ENCODE peak calls at places on chromosome 12, in five cellular contexts. One of them, this sample, is unnamed.

GRCh38 chr12:13116971-13117370 is 13.5 kb upstream of the GSG1 start:
- DNase-seq in fibroblast of pulmonary artery: no peak
- DNase-seq in lower lobe of right lung: no peak
- DNase-seq in esophagus squamous epithelium: no peak
- DNase-seq in AG04449: no peak
- DNase-seq in this sample: no peak

GRCh38 chr12:108642269-108642870 is 8.7 kb upstream of the SELPLG start:
- DNase-seq in fibroblast of pulmonary artery: no peak
- DNase-seq in lower lobe of right lung: no peak
- DNase-seq in esophagus squamous epithelium: no peak
- DNase-seq in AG04449: no peak
- DNase-seq in this sample: no peak

GRCh38 chr12:9798008-9798619 is 29.2 kb upstream of the KLRF1 start:
- DNase-seq in fibroblast of pulmonary artery: peak; percentile 77
- DNase-seq in lower lobe of right lung: no peak
- DNase-seq in esophagus squamous epithelium: peak; percentile 5
- DNase-seq in AG04449: no peak
- DNase-seq in this sample: peak; percentile 91

GRCh38 chr12:111193511-111193910 is 175.4 kb downstream of the PHETA1 start:
- DNase-seq in fibroblast of pulmonary artery: no peak
- DNase-seq in lower lobe of right lung: no peak
- DNase-seq in esophagus squamous epithelium: no peak
- DNase-seq in AG04449: no peak
- DNase-seq in this sample: no peak

GRCh38 chr12:50181691-50182090 is 14.5 kb upstream of the CERS5 start:
- DNase-seq in fibroblast of pulmonary artery: no peak
- DNase-seq in lower lobe of right lung: no peak
- DNase-seq in esophagus squamous epithelium: no peak
- DNase-seq in AG04449: no peak
- DNase-seq in this sample: no peak

GRCh38 chr12:6037459-6037858 is 87.0 kb downstream of the VWF start:
- DNase-seq in fibroblast of pulmonary artery: no peak
- DNase-seq in lower lobe of right lung: no peak
- DNase-seq in esophagus squamous epithelium: no peak
- DNase-seq in AG04449: no peak
- DNase-seq in this sample: no peak

GRCh38 chr12:96436366-96437295 is 36.4 kb upstream of the CDK17 start:
- DNase-seq in fibroblast of pulmonary artery: no peak
- DNase-seq in lower lobe of right lung: no peak
- DNase-seq in esophagus squamous epithelium: no peak
- DNase-seq in AG04449: no peak
- DNase-seq in this sample: no peak

GRCh38 chr12:131217024-131217586 is 263.4 kb downstream of the ADGRD1 start:
- DNase-seq in fibroblast of pulmonary artery: no peak
- DNase-seq in lower lobe of right lung: no peak
- DNase-seq in esophagus squamous epithelium: no peak
- DNase-seq in AG04449: no peak
- DNase-seq in this sample: no peak

GRCh38 chr12:132557291-132557968 is 53.0 kb downstream of the LRCOL1 start:
- DNase-seq in fibroblast of pulmonary artery: no peak
- DNase-seq in lower lobe of right lung: no peak
- DNase-seq in esophagus squamous epithelium: no peak
- DNase-seq in AG04449: no peak
- DNase-seq in this sample: no peak

GRCh38 chr12:55396326-55396725 is 4.0 kb upstream of the OR6C65 start:
- DNase-seq in fibroblast of pulmonary artery: no peak
- DNase-seq in lower lobe of right lung: no peak
- DNase-seq in esophagus squamous epithelium: no peak
- DNase-seq in AG04449: no peak
- DNase-seq in this sample: no peak

GRCh38 chr12:132084681-132085635 is 59.2 kb downstream of the DDX51 start:
- DNase-seq in fibroblast of pulmonary artery: peak; percentile 52
- DNase-seq in lower lobe of right lung: peak; percentile 85
- DNase-seq in esophagus squamous epithelium: no peak
- DNase-seq in AG04449: no peak
- DNase-seq in this sample: no peak

GRCh38 chr12:121466800-121467637 is 67.1 kb downstream of the RNF34 start:
- DNase-seq in fibroblast of pulmonary artery: peak; percentile 86
- DNase-seq in lower lobe of right lung: peak; percentile 94
- DNase-seq in esophagus squamous epithelium: peak; percentile 53
- DNase-seq in AG04449: no peak
- DNase-seq in this sample: peak; percentile 84

GRCh38 chr12:40622246-40622838 is 69.9 kb upstream of the CNTN1 start:
- DNase-seq in fibroblast of pulmonary artery: peak; percentile 56
- DNase-seq in lower lobe of right lung: peak; percentile 48
- DNase-seq in esophagus squamous epithelium: no peak
- DNase-seq in AG04449: no peak
- DNase-seq in this sample: peak; percentile 55

GRCh38 chr12:26830783-26831601 is 2.0 kb downstream of the ITPR2 start:
- DNase-seq in fibroblast of pulmonary artery: no peak
- DNase-seq in lower lobe of right lung: no peak
- DNase-seq in esophagus squamous epithelium: no peak
- DNase-seq in AG04449: no peak
- DNase-seq in this sample: no peak

GRCh38 chr12:131537267-131537920 is 173.5 kb upstream of the SFSWAP start:
- DNase-seq in fibroblast of pulmonary artery: no peak
- DNase-seq in lower lobe of right lung: no peak
- DNase-seq in esophagus squamous epithelium: no peak
- DNase-seq in AG04449: no peak
- DNase-seq in this sample: no peak

GRCh38 chr12:62205348-62205747 is 54.9 kb upstream of the USP15 start:
- DNase-seq in fibroblast of pulmonary artery: no peak
- DNase-seq in lower lobe of right lung: no peak
- DNase-seq in esophagus squamous epithelium: no peak
- DNase-seq in AG04449: no peak
- DNase-seq in this sample: no peak

GRCh38 chr12:43637116-43637515 is 85.1 kb upstream of the ADAMTS20 start:
- DNase-seq in fibroblast of pulmonary artery: no peak
- DNase-seq in lower lobe of right lung: no peak
- DNase-seq in esophagus squamous epithelium: no peak
- DNase-seq in AG04449: no peak
- DNase-seq in this sample: no peak

GRCh38 chr12:75814856-75815754 is 216.5 kb downstream of the PHLDA1 start:
- DNase-seq in fibroblast of pulmonary artery: peak; percentile 98
- DNase-seq in lower lobe of right lung: no peak
- DNase-seq in esophagus squamous epithelium: no peak
- DNase-seq in AG04449: peak; percentile 84
- DNase-seq in this sample: no peak
- H3K4me3 ChIP-seq in fibroblast of pulmonary artery: no peak overlapping the region
- H3K4me3 ChIP-seq in lower lobe of right lung: no peak overlapping the region
- H3K4me3 ChIP-seq in esophagus squamous epithelium: no peak overlapping the region
- H3K4me3 ChIP-seq in AG04449: no peak overlapping the region
- H3K4me3 ChIP-seq in this sample: no peak overlapping the region

DNA sequence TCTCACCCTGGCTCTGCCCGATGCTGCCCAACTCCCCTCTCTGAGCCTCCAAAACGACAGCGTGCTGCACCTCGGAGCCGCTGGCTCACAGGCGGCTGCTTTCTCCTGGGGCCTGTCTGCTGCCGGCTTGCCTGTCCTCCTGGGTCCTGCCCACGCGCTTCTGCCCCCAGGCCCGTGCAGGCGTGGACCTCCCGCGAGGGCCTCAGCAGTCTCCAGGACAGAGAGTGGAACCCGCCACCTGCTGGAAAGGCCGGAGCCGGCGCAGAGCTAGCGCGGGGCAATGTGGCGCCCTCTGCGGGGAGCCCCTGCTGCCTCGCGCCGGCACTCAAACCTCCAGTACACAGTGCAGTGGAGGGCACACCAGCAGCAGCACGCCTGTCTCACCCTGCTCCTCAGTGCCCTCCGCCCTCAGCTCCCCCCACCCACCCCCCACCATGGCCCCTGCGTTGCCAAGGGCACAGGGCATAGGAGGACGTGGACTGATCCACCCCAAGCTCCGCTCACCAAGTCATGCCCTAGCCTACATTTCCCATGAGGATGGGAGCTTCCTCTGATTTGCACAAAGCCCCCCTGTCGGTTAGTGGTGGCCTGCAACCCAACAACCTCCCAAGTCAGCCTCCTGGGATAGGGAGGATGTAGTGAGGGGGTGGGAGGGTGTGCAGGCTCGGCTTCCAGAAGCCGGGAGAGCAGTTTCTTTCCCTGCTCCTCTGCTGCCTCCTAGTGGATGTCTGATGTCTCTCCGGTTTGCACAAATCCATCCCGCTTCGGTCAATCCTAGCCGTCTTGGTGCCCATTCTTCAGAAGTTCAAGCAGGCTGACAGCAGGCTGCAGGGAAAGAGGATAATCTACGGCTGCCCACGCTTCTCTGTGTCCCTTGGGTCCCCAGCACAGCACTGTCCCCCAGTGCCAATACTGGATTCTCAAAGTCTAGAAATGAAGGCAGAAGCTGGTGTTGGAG is 25.2 kb downstream of the KRT8 start:
- DNase-seq in fibroblast of pulmonary artery: peak; percentile 91
- DNase-seq in lower lobe of right lung: peak; percentile 80
- DNase-seq in esophagus squamous epithelium: no peak
- DNase-seq in AG04449: peak; percentile 40
- DNase-seq in this sample: peak; percentile 54
- H3K4me3 ChIP-seq in fibroblast of pulmonary artery: no peak overlapping the region
- H3K4me3 ChIP-seq in lower lobe of right lung: peak overlapping the region; percentile 38
- H3K4me3 ChIP-seq in esophagus squamous epithelium: peak overlapping the region; percentile 30
- H3K4me3 ChIP-seq in AG04449: peak overlapping the region; percentile 41
- H3K4me3 ChIP-seq in this sample: peak overlapping the region; percentile 46

GRCh38 chr12:71000255-71000654 is 79.7 kb upstream of the PTPRR start:
- DNase-seq in fibroblast of pulmonary artery: no peak
- DNase-seq in lower lobe of right lung: no peak
- DNase-seq in esophagus squamous epithelium: no peak
- DNase-seq in AG04449: no peak
- DNase-seq in this sample: no peak

GRCh38 chr12:71005166-71005565 is 84.6 kb upstream of the PTPRR start:
- DNase-seq in fibroblast of pulmonary artery: no peak
- DNase-seq in lower lobe of right lung: no peak
- DNase-seq in esophagus squamous epithelium: no peak
- DNase-seq in AG04449: no peak
- DNase-seq in this sample: no peak

GRCh38 chr12:71004578-71004977 is 84.0 kb upstream of the PTPRR start:
- DNase-seq in fibroblast of pulmonary artery: no peak
- DNase-seq in lower lobe of right lung: no peak
- DNase-seq in esophagus squamous epithelium: no peak
- DNase-seq in AG04449: no peak
- DNase-seq in this sample: no peak

DNA sequence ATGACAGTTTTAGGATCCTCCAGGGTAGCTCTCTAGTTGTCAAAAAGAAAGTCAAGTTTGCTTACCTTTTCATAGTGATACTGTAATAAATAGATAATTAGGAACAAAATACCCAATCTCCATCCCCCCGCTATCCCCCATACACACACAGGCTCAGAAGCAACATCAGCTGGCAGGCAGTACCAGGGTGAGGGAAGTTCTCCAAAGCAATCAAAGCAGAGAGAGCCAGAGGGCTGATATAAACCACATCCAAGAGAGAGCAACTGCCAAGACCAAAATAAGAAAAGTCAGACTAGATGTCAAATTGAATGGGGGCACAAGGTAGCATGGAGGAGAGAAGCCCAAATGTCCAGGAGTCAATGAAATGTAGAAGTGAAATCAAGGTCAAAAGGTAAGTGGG is 80.2 kb upstream of the PTPRR start:
- DNase-seq in fibroblast of pulmonary artery: no peak
- DNase-seq in lower lobe of right lung: no peak
- DNase-seq in esophagus squamous epithelium: no peak
- DNase-seq in AG04449: no peak
- DNase-seq in this sample: peak; percentile 55
- H3K4me3 ChIP-seq in fibroblast of pulmonary artery: no peak overlapping the region
- H3K4me3 ChIP-seq in lower lobe of right lung: no peak overlapping the region
- H3K4me3 ChIP-seq in esophagus squamous epithelium: no peak overlapping the region
- H3K4me3 ChIP-seq in AG04449: no peak overlapping the region
- H3K4me3 ChIP-seq in this sample: no peak overlapping the region

GRCh38 chr12:67910360-67911292 is 78.6 kb upstream of the IFNG-AS1 start:
- DNase-seq in fibroblast of pulmonary artery: peak; percentile 73
- DNase-seq in lower lobe of right lung: no peak
- DNase-seq in esophagus squamous epithelium: no peak
- DNase-seq in AG04449: peak; percentile 99
- DNase-seq in this sample: no peak
- H3K4me3 ChIP-seq in fibroblast of pulmonary artery: no peak overlapping the region
- H3K4me3 ChIP-seq in lower lobe of right lung: no peak overlapping the region
- H3K4me3 ChIP-seq in esophagus squamous epithelium: no peak overlapping the region
- H3K4me3 ChIP-seq in AG04449: no peak overlapping the region
- H3K4me3 ChIP-seq in this sample: no peak overlapping the region

DNA sequence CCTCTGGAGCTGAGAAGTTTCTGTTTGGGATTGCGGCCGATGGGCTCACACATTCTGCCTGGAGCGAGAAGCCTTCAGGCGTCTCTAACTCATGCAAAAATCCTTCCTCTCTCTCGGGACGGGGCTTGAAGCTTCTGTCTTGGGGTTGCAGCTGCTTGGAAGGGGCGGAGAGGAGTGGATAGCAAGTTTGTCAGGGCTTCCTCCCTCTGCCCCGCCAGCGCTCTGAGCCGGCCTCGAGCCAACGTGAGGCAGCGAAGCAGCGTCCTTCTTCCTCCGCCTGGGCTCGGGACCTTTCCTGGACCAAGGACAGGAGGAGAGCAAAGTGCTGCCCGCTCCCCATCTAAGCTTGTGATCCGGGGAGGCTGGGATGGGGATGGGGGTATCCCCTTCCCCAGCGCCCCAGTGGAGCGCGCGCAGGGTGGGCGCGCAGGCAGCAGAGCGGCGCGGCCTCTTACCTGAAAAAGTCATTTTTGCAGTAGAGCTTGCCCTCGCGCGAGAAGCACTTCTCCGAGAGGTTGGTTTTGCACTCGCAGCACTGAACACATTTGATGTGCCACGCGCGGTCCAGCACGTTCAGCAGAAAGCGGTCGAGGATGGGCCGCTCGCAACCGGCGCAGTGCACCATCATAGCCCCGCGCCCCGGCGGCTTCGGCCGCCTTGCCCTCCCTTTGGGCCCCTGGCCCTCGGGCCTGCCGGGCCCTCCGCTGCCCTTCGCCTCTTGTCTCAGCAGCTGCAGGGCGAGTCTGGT is 626 bp downstream of the LHX5 start:
- DNase-seq in fibroblast of pulmonary artery: no peak
- DNase-seq in lower lobe of right lung: no peak
- DNase-seq in esophagus squamous epithelium: no peak
- DNase-seq in AG04449: no peak
- DNase-seq in this sample: no peak
- H3K4me3 ChIP-seq in fibroblast of pulmonary artery: no peak overlapping the region
- H3K4me3 ChIP-seq in lower lobe of right lung: no peak overlapping the region
- H3K4me3 ChIP-seq in esophagus squamous epithelium: no peak overlapping the region
- H3K4me3 ChIP-seq in AG04449: no peak overlapping the region
- H3K4me3 ChIP-seq in this sample: no peak overlapping the region

GRCh38 chr12:116336542-116337065 is 59.1 kb upstream of the MED13L start:
- DNase-seq in fibroblast of pulmonary artery: peak; percentile 54
- DNase-seq in lower lobe of right lung: peak; percentile 58
- DNase-seq in esophagus squamous epithelium: peak; percentile 15
- DNase-seq in AG04449: no peak
- DNase-seq in this sample: no peak
- H3K4me3 ChIP-seq in fibroblast of pulmonary artery: no peak overlapping the region
- H3K4me3 ChIP-seq in lower lobe of right lung: no peak overlapping the region
- H3K4me3 ChIP-seq in esophagus squamous epithelium: no peak overlapping the region
- H3K4me3 ChIP-seq in AG04449: no peak overlapping the region
- H3K4me3 ChIP-seq in this sample: no peak overlapping the region

DNA sequence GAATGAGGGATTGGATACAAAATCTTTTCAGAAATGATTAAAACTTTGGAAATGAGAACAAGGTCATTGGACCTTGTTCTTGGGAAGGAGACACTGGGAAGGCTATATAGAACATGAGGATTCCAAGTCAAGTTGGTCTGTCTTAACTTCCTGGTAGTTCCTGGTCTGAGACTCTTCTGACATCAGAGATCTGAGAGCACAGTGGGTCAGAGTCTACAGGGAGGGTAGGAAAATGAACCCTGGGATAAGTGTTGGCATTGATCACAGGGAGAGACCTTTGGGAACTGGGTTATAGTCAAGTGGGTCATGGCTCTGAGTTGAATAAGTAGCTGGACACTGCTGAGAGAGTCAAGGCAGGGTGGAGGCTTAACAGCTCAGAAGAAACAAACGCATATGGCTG is 17.3 kb upstream of the KCNA1 start:
- DNase-seq in fibroblast of pulmonary artery: no peak
- DNase-seq in lower lobe of right lung: no peak
- DNase-seq in esophagus squamous epithelium: no peak
- DNase-seq in AG04449: no peak
- DNase-seq in this sample: no peak
- H3K4me3 ChIP-seq in fibroblast of pulmonary artery: no peak overlapping the region
- H3K4me3 ChIP-seq in lower lobe of right lung: no peak overlapping the region
- H3K4me3 ChIP-seq in esophagus squamous epithelium: no peak overlapping the region
- H3K4me3 ChIP-seq in AG04449: no peak overlapping the region
- H3K4me3 ChIP-seq in this sample: no peak overlapping the region

This sample was measured in Jurkat, Clone E6-1.